ENCODE peak calls at places on chromosomes 4 and X, in six cellular contexts. Q is GM13976, J is kidney, V is Calu3, E is IMR-90, P is endothelial cell. K is an unnamed sample.
A peak's percentile ranks its signal among the peaks of the same experiment; 100 is the strongest.

GRCh38 chr4:73945140-73945539 is 36.7 kb downstream of the PF4 start:
- DNase-seq in Q (no peak), V (no peak), P (no peak), E (no peak), J (no peak), K (no peak)

GRCh38 chr4:101211146-101211553 is 136.2 kb downstream of the PPP3CA start:
- DNase-seq in V (no peak), E (peak; percentile 58), Q (no peak), P (no peak), J (no peak), K (no peak)

GRCh38 chr4:123568936-123569335 is 172.3 kb downstream of the SPRY1 start:
- DNase-seq in J (no peak), Q (no peak), P (no peak), V (no peak), E (no peak), K (no peak)

GRCh38 chr4:181968371-181968770 is 274.8 kb upstream of the TENM3 start:
- DNase-seq in P (no peak), J (no peak), Q (no peak), V (no peak), E (peak; percentile 83), K (no peak)

GRCh38 chrX:72230290-72230689 is 8.5 kb downstream of the ERCC6L start:
- DNase-seq in J (no peak), V (no peak), Q (no peak), E (no peak), P (no peak), K (no peak)

GRCh38 chr4:156615066-156615514 is 356.5 kb downstream of the PDGFC start:
- DNase-seq in Q (no peak), J (no peak), P (no peak), E (peak; percentile 92), V (no peak), K (no peak)

GRCh38 chr4:117817316-117817715 is 217.0 kb upstream of the NDST3 start:
- DNase-seq in V (no peak), E (peak; percentile 3), P (no peak), J (no peak), Q (no peak), K (no peak)

GRCh38 chr4:184007891-184008290 is 102.8 kb downstream of the STOX2 start:
- DNase-seq in P (no peak), Q (no peak), J (no peak), V (no peak), E (peak; percentile 67), K (no peak)

GRCh38 chrX:2147928-2148327 is 352.8 kb downstream of the DHRSX start:
- DNase-seq in V (no peak), J (no peak), Q (no peak), E (no peak), P (no peak), K (no peak)

GRCh38 chr4:86921608-86922252 is 13.1 kb upstream of the AFF1 start:
- DNase-seq in P (no peak), Q (no peak), V (no peak), E (no peak), J (no peak), K (no peak)

GRCh38 chrX:97266406-97267121 is 382.9 kb downstream of the RPA4 start:
- DNase-seq in P (no peak), V (no peak), Q (no peak), E (no peak), J (no peak), K (no peak)

GRCh38 chr4:73606465-73606974 is 13.7 kb downstream of the RASSF6 start:
- DNase-seq in Q (no peak), P (no peak), E (no peak), V (no peak), J (no peak), K (no peak)

GRCh38 chr4:125115476-125115875 is 199.3 kb upstream of the FAT4 start:
- DNase-seq in P (no peak), V (no peak), E (peak; percentile 41), Q (no peak), J (no peak), K (no peak)

GRCh38 chr4:24001945-24002640 is 112.2 kb upstream of the PPARGC1A start:
- DNase-seq in E (no peak), J (no peak), Q (no peak), P (no peak), V (no peak), K (no peak)

DNA sequence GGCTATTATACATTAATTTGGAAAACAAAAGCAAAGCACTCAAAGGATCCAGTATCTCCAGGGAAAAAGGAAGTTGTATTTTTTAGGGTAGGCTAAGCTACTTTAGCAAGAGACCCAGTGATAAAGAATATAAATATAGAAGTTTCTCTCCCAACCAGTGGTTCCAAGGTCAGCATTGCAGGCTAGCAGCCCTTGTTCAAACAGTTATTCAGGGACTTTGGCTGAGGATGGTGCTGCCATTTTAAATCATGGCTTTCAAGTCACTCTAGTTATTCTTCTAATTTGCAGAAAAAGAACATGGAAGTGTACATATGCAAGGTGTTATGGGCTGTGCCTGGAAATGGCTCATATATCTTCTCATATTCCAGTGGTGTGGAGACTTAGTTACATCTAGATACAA is 9.3 kb downstream of the SCOC start:
- DNase-seq in E (no peak), P (no peak), Q (no peak), J (no peak), V (no peak), K (no peak)
- TF ChIP-seq CTCF in E (no peak), P (no peak), Q (no peak), J (no peak), V (no peak), K (no peak)

GRCh38 chr4:82217986-82218715 is 155.6 kb downstream of the HNRNPD start:
- DNase-seq in V (peak; percentile 37), P (no peak), E (no peak), Q (no peak), J (no peak), K (no peak)
- TF ChIP-seq CTCF in V (peak; percentile 36), P (no peak), E (peak; percentile 26), Q (no peak), J (no peak), K (peak; percentile 55)

GRCh38 chr4:85491527-85491926 is 16.6 kb downstream of the ARHGAP24 start:
- DNase-seq in E (no peak), P (no peak), V (no peak), Q (no peak), J (no peak), K (no peak)

GRCh38 chr4:85488416-85488815 is 13.5 kb downstream of the ARHGAP24 start:
- DNase-seq in J (no peak), V (no peak), Q (no peak), E (no peak), P (no peak), K (no peak)

GRCh38 chr4:85486425-85487101 is 11.6 kb downstream of the ARHGAP24 start:
- DNase-seq in V (no peak), E (no peak), Q (no peak), J (no peak), P (no peak), K (no peak)

GRCh38 chr4:85489273-85489672 is 14.3 kb downstream of the ARHGAP24 start:
- DNase-seq in J (no peak), V (no peak), P (no peak), E (peak; percentile 8), Q (no peak), K (no peak)
- TF ChIP-seq CTCF in J (no peak), V (no peak), P (no peak), E (no peak), Q (no peak), K (no peak)

GRCh38 chr4:33381806-33382205 is 2661.6 kb downstream of the PCDH7 start:
- DNase-seq in V (no peak), E (no peak), Q (no peak), P (no peak), J (no peak), K (no peak)

GRCh38 chr4:33390977-33391376 is 2670.8 kb downstream of the PCDH7 start:
- DNase-seq in V (no peak), E (no peak), Q (no peak), J (no peak), P (no peak), K (no peak)

GRCh38 chr4:33386761-33387160 is 2666.6 kb downstream of the PCDH7 start:
- DNase-seq in J (no peak), V (no peak), E (no peak), P (no peak), Q (no peak), K (no peak)
- TF ChIP-seq CTCF in J (no peak), V (no peak), E (no peak), P (no peak), Q (no peak), K (no peak)

GRCh38 chrX:102840871-102841705 is 96.0 kb upstream of the RAB40AL start:
- DNase-seq in Q (no peak), P (no peak), V (no peak), E (peak; percentile 34), J (no peak), K (no peak)
- TF ChIP-seq CTCF in Q (no peak), P (peak; percentile 33), V (no peak), E (peak; percentile 9), J (no peak), K (peak; percentile 27)

GRCh38 chrX:48891402-48892288 is 5.9 kb downstream of the TIMM17B start:
- DNase-seq in P (peak; percentile 72), Q (peak; percentile 77), E (peak; percentile 70), J (peak; percentile 96), V (peak; percentile 87), K (peak; percentile 84)
- TF ChIP-seq CTCF in P (no peak), Q (peak; percentile 49), E (peak; percentile 56), J (peak; percentile 43), V (no peak), K (peak; percentile 64)

DNA sequence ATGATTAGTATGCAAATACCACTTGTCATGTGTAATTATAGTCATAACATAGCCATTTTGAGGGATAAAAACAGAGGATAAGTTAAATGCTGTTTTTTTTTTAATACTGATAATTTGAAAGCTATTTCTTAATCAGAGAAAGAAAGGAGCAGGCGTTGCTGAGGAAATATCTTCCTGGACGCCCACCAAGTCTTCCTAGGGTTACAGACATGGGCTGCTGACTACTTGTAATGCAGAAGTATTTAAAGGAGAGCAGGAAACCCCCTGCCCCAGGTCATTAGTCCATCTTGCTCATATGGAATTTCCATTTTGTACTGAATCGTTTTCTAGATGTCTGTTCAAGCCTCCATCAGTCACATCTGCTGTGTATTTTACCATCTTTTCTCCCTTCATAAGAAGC is 176.2 kb downstream of the ADGRL3 start:
- DNase-seq in V (no peak), Q (no peak), J (no peak), E (no peak), P (no peak), K (no peak)
- TF ChIP-seq CTCF in V (no peak), Q (no peak), J (no peak), E (no peak), P (no peak), K (no peak)

GRCh38 chr4:17687237-17687857 is 72.9 kb downstream of the MED28 start:
- DNase-seq in V (no peak), E (no peak), Q (no peak), J (no peak), P (no peak), K (no peak)
- TF ChIP-seq CTCF in V (no peak), E (no peak), Q (no peak), J (no peak), P (no peak), K (no peak)

DNA sequence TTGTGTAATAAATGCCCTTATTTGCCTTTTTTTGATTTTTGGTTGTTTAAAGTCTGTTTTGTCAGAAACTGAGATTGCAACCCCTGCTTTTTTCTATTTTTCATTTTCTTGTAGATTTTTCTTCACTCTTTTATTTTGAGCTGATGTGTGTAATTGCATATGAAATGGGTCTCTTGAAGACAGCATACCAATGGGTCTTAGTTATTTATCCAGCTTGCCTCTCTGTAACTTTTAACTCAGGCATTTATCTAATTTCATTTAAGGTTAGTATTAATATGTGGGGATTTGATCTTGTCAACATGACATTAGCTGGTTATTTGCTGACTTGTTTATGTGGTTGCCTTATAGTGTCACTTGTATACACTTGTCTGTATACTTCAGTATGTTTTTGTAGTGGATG is 378.0 kb downstream of the CPXCR1 start:
- DNase-seq in P (no peak), V (no peak), Q (no peak), J (no peak), E (no peak), K (no peak)
- TF ChIP-seq CTCF in P (no peak), V (no peak), Q (no peak), J (no peak), E (no peak), K (no peak)

K was measured in type B pancreatic cell.